ENCODE peak calls at places on chromosomes 7 and 10, in four cellular contexts. N is uterus; Y is mesendoderm; M is CD8-positive, alpha-beta T cell. X is an unnamed sample.

GRCh38 chr10:63429280-63429679 is 36.5 kb downstream of the JMJD1C start:
- DNase-seq in N (no peak), Y (peak), M (no peak), X (no peak)

GRCh38 chr7:107726356-107727130 is 17.4 kb upstream of the CBLL1 start:
- DNase-seq in N (no peak), Y (no peak), M (no peak), X (no peak)

GRCh38 chr10:52479567-52479966 is 165.5 kb downstream of the DKK1 start:
- DNase-seq in N (no peak), Y (no peak), M (no peak), X (no peak)

GRCh38 chr10:89942217-89942616 is 240.8 kb downstream of the KIF20B start:
- DNase-seq in N (no peak), Y (no peak), M (no peak), X (no peak)

GRCh38 chr10:129933456-129934092 is 30.5 kb downstream of the EBF3 start:
- DNase-seq in N (no peak), Y (no peak), M (no peak), X (no peak)

GRCh38 chr7:28296571-28297483 is 115.5 kb upstream of the CREB5 start:
- DNase-seq in N (no peak), Y (peak), M (peak), X (peak)

GRCh38 chr7:20238754-20239324 is 21.7 kb upstream of the MACC1 start:
- DNase-seq in N (no peak), Y (no peak), M (no peak), X (peak)

GRCh38 chr7:38448842-38449241 is 175.4 kb upstream of the TARP start:
- DNase-seq in N (no peak), Y (no peak), M (no peak), X (no peak)

GRCh38 chr10:4848341-4849041 is 22.5 kb downstream of the AKR1E2 start:
- DNase-seq in N (no peak), Y (no peak), M (no peak), X (no peak)

GRCh38 chr7:127798023-127798422 is 146.0 kb downstream of the SND1 start:
- DNase-seq in N (peak), Y (no peak), M (no peak), X (no peak)

GRCh38 chr7:191105-192034 is 1.0 kb upstream of the FAM20C start:
- DNase-seq in N (peak), Y (peak), M (no peak), X (no peak)

GRCh38 chr7:16801111-16801542 is 3.7 kb downstream of the AGR2 start:
- DNase-seq in N (no peak), Y (peak), M (no peak), X (no peak)

GRCh38 chr10:77546048-77546447 is 91.6 kb downstream of the KCNMA1 start:
- DNase-seq in N (no peak), Y (no peak), M (no peak), X (no peak)

GRCh38 chr7:106980358-106980685 is 64.2 kb upstream of the PRKAR2B start:
- DNase-seq in N (no peak), Y (no peak), M (no peak), X (no peak)

GRCh38 chr10:29191674-29192073 is 97.2 kb upstream of the LYZL1 start:
- DNase-seq in N (no peak), Y (no peak), M (no peak), X (no peak)

GRCh38 chr7:29116801-29117200 is 29.5 kb downstream of the CPVL start:
- DNase-seq in N (no peak), Y (no peak), M (no peak), X (no peak)

GRCh38 chr7:44846816-44847508 is 925 bp downstream of the H2AZ2 start:
- DNase-seq in N (no peak), Y (no peak), M (no peak), X (no peak)

GRCh38 chr7:70432567-70433001 is 699.4 kb upstream of the GALNT17 start:
- DNase-seq in N (no peak), Y (no peak), M (no peak), X (no peak)

GRCh38 chr7:112162161-112163020 is 43.8 kb downstream of the DOCK4 start:
- DNase-seq in N (peak), Y (peak), M (no peak), X (no peak)

GRCh38 chr7:158731761-158732160 is 27.2 kb upstream of the NCAPG2 start:
- DNase-seq in N (no peak), Y (no peak), M (no peak), X (no peak)

GRCh38 chr7:41508755-41509154 is 194.1 kb downstream of the INHBA start:
- DNase-seq in N (no peak), Y (no peak), M (no peak), X (no peak)

GRCh38 chr7:14219125-14219524 is 229.7 kb upstream of the ETV1 start:
- DNase-seq in N (no peak), Y (no peak), M (no peak), X (no peak)

GRCh38 chr7:156456503-156457115 is 184.0 kb upstream of the RNF32 start:
- DNase-seq in N (no peak), Y (peak), M (no peak), X (no peak)

GRCh38 chr7:2393751-2394150 is 9.7 kb upstream of the CHST12 start:
- DNase-seq in N (no peak), Y (no peak), M (no peak), X (no peak)

GRCh38 chr10:126130291-126130710 is 233.9 kb downstream of the FANK1 start:
- DNase-seq in N (peak), Y (no peak), M (no peak), X (no peak)
- H3K27ac ChIP-seq in N (no peak), Y (no peak), M (no peak), X (no peak)

GRCh38 chr7:99070361-99070760 is 73.5 kb downstream of the SMURF1 start:
- DNase-seq in N (no peak), Y (no peak), M (no peak), X (no peak)
- H3K4me3 ChIP-seq in N (no peak), Y (no peak), M (no peak), X (no peak)

GRCh38 chr10:79488870-79489269 is 23.5 kb upstream of the EIF5AL1 start:
- DNase-seq in N (no peak), Y (peak), M (no peak), X (no peak)
- H3K27ac ChIP-seq in N (peak), Y (no peak), M (no peak), X (no peak)

DNA sequence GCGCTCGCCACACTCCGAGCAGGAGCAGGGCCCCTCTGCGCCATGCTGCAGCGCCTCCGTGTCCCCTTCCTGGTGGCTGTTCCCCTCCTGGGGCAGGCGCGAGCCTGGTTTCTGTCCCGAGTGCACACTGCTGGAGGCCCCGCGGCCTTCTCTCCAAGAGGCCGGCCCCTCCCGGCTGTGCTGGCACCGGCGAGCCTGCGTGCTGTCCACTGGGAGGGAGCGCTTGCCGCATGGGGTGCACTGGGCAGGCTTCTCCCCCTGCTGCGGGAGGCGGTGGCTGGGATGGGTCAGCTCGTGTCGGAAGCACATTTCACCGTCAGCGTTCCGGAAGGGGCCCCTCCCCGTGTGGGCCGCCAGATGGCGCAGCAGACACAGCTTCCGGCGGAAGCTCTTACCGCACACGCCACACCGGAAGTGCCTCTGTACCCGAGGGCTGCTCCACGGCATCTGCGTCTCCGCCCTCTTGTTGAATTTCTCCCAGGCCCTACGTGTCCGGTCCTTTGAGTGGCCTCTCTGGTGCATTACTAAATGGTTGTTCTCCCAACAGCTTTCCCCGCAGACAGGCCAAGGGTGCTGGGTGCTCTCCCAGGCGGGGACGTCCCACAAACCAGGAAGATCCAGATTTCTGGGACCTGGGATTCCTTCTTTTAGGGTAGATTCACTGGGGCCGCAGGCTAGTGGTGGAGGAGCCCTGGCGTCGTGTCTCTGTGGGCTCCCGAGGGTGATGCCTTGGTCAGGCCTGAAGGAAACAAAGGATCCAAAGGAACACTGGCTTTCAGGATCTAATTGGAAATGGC is 18.7 kb downstream of the ZNF786 start:
- DNase-seq in N (no peak), Y (peak), M (peak), X (peak)
- H3K4me3 ChIP-seq in N (no peak), Y (no peak), M (no peak), X (peak)

GRCh38 chr10:72308320-72308987 is 34.7 kb downstream of the DDIT4 start:
- DNase-seq in N (peak), Y (no peak), M (no peak), X (peak)

GRCh38 chr10:72310636-72311035 is 36.9 kb downstream of the DDIT4 start:
- DNase-seq in N (no peak), Y (no peak), M (no peak), X (no peak)

GRCh38 chr10:72311667-72312066 is 37.9 kb downstream of the DDIT4 start:
- DNase-seq in N (no peak), Y (no peak), M (no peak), X (peak)

GRCh38 chr10:72310241-72310633 is 36.5 kb downstream of the DDIT4 start:
- DNase-seq in N (no peak), Y (peak), M (no peak), X (no peak)

DNA sequence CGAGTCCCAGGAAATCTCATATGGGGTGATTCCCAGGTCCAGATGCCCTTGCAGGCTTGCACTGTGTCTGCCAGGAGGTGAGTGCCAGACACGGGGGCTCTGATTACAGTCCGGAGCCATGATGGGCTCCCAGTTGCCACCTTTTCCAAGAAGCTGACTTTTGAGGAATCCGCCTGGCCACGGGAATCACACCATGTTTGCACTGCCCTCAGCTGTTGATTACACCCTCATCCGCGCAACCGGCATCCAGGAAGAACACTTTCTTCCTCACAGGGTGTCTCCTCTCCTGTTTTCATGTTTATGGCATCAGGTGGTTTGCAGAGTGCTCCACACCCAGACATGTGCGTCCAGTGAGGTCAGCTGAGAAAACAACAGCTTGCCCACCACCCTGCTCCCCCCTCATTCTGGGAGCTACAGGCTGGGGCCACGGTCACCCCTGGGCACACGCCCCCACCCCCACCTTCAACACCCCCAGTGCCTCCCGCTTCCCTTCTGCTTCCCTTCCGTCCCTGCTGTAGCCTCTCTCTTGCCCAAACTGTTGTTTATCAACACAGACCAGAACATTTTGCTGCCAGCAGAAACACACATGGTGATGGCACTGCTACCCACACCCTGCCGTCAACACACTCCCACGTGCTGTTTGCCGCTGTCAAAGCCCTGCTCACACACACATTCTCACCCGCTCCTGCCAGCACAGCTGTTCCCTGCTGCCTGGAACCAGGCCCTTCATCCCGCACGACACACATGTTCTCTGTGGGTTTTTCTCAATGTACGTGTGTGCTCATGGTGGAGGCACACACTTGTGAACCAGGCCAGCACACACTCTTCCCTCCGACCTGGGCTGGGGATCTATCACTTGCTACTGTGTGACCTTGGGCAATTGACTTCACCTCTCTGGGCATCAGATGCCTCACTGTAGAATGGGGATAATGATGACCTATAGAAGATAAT is 35.8 kb downstream of the DDIT4 start:
- DNase-seq in N (no peak), Y (no peak), M (no peak), X (no peak)
- H3K27ac ChIP-seq in N (peak), Y (no peak), M (no peak), X (no peak)

GRCh38 chr10:70652761-70653657 is 19.3 kb upstream of the ADAMTS14 start:
- DNase-seq in N (peak), Y (no peak), M (no peak), X (no peak)

GRCh38 chr10:70649526-70649925 is 22.8 kb upstream of the ADAMTS14 start:
- DNase-seq in N (no peak), Y (no peak), M (no peak), X (no peak)

GRCh38 chr10:70650751-70651150 is 21.6 kb upstream of the ADAMTS14 start:
- DNase-seq in N (no peak), Y (no peak), M (no peak), X (no peak)

GRCh38 chr10:70650104-70650503 is 22.2 kb upstream of the ADAMTS14 start:
- DNase-seq in N (no peak), Y (no peak), M (no peak), X (no peak)

GRCh38 chr10:70651661-70652060 is 20.6 kb upstream of the ADAMTS14 start:
- DNase-seq in N (no peak), Y (peak), M (no peak), X (peak)
- H3K4me3 ChIP-seq in N (no peak), Y (no peak), M (no peak), X (no peak)

DNA sequence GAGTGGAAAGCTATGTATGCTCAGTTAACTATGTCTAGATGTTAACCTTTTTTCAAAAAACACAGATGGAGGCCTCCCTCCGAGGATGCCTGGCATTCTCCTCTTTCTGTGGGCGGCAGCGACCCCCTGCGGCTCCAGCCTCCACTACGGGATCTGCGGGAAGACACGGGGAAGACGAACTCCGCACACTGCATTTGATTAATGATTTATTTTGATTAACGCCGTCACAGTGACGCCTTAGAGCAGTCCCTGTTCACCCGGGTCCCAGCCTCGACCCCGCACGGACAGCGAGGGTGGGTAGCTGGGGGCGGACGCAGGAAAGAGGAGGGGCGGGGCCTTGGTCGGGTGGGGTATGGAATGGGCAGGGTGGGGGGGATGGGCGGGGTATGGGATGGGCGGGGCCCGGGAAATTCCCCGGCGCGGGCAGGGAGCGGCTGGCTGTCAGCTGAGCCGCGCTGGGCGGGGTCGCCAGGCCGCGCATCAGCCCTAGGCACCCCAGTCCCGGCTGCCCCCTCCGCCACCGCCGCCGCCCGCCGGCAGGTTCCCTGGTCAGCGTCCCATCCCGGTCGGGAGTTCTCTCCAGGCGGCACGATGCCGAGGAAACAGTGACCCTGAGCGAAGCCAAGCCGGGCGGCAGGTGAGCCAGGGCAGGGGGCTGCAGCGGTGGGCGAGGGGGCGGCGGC is at the start of gene OPTN:
- DNase-seq in N (peak), Y (peak), M (peak), X (peak)
- H3K27ac ChIP-seq in N (peak), Y (no peak), M (peak), X (peak)

GRCh38 chr10:119080521-119081259 is at the start of gene EIF3A:
- DNase-seq in N (peak), Y (peak), M (peak), X (peak)
- H3K4me3 ChIP-seq in N (peak), Y (peak), M (peak), X (peak)

DNA sequence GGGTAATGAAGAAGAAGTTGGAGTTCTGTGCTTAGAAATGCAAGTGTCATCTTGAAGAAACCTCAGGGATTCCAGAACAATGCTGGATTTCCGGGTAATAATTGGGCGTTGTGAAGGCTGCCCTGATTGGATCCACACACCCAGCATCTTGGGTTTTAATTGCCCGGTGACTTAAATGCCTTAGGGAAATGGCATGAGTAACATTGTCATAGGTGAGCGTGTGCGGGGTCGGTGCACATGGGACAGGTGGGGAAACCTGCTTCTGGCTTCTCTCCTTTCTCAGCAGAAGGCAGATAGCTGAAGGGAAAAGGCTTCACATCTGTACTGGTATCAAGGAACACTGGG is 15.2 kb upstream of the CAMK1D start:
- DNase-seq in N (no peak), Y (no peak), M (no peak), X (no peak)
- H3K27ac ChIP-seq in N (no peak), Y (no peak), M (no peak), X (no peak)